ENCODE peak calls at places on chromosomes 6 and 20, in seven cellular contexts. D is kidney epithelial cell, R is astrocyte of the cerebellum, Z is mammary epithelial cell, Y is kidney, M is NB4, E is fibroblast of lung. X is an unnamed sample.

GRCh38 chr20:51930775-51931174 is 128.5 kb upstream of the SALL4 start:
- DNase-seq in Y (no peak), D (peak), Z (peak), R (peak), E (peak), M (peak), X (peak)

GRCh38 chr20:35768731-35769664 is 2.8 kb upstream of the PHF20 start:
- DNase-seq in E (peak), Y (peak), Z (peak), R (peak), D (peak), M (peak), X (peak)

GRCh38 chr6:108115598-108116058 is 41.1 kb upstream of the OSTM1 start:
- DNase-seq in R (no peak), Y (peak), E (peak), Z (peak), M (peak), D (no peak), X (no peak)

GRCh38 chr20:17958326-17959256 is 10.0 kb downstream of the SNX5 start:
- DNase-seq in Y (no peak), R (no peak), Z (no peak), M (no peak), E (peak), D (no peak), X (peak)

GRCh38 chr6:107717781-107718180 is 106.3 kb downstream of the SCML4 start:
- DNase-seq in Y (no peak), D (no peak), Z (no peak), E (no peak), M (no peak), R (no peak), X (no peak)

GRCh38 chr6:114008331-114008730 is 37.4 kb upstream of the HDAC2 start:
- DNase-seq in Y (no peak), Z (no peak), D (no peak), M (no peak), R (no peak), E (no peak), X (no peak)

GRCh38 chr6:140079328-140079727 is 704.9 kb upstream of the CITED2 start:
- DNase-seq in E (peak), M (no peak), Y (no peak), R (no peak), Z (no peak), D (no peak), X (peak)

GRCh38 chr6:108562503-108562993 is 1.8 kb downstream of the FOXO3 start:
- DNase-seq in Y (peak), M (peak), D (peak), Z (peak), E (peak), R (no peak), X (peak)

GRCh38 chr6:29141606-29142005 is 29.1 kb upstream of the OR2J2 start:
- DNase-seq in D (no peak), Y (no peak), R (no peak), E (no peak), M (no peak), Z (no peak), X (no peak)

GRCh38 chr6:29146154-29146553 is 24.6 kb upstream of the OR2J2 start:
- DNase-seq in Y (no peak), E (no peak), M (no peak), D (no peak), R (no peak), Z (no peak), X (no peak)

GRCh38 chr6:29137724-29138123 is 29.9 kb downstream of the OR2J3 start:
- DNase-seq in D (no peak), M (no peak), E (no peak), R (no peak), Z (no peak), Y (no peak), X (no peak)

DNA sequence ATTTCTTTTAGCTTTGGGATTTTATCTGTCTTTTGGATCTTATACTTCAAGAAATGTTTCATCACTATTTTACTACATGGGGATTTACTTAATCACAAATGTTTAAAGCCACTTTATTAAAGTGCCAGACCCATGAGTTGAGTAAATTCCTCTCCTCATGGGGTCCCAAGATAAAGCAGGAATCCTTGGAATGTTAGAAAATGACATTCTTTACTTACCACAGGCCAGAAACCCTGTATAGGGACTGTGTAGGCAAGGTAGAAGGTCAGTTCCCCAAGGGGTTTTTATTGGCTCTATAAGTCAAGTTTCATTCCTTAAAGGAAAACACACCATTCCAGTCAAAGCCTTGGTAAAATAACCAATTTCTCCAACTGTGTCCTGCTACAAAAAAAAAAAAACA is 28.4 kb upstream of the OR2J2 start:
- DNase-seq in Y (no peak), D (no peak), E (no peak), R (no peak), M (no peak), Z (no peak), X (no peak)
- TF ChIP-seq CTCF in Y (no peak), D (no peak), E (no peak), R (no peak), M (no peak), Z (no peak), X (no peak)

DNA sequence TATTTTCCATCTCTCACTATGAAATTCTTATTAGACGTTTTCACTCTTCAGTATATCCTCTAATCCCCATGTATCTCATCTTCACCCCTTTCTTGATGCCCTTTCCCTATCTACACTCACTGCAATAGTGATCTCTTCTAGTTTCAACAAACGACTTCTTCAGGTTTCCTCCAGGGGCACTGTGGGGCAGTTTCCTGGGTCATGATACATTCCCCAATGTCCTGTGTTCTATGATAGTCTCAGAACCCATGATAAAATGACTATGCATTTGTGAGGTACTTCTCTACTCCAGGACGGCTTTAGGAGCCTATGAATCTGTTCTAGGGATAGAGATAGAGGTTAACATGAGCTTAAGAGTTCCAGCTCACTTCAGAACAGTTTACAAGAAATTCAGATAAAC is 183.3 kb downstream of the FOXC1 start:
- DNase-seq in M (peak), D (no peak), R (no peak), E (peak), Z (peak), Y (no peak), X (peak)
- TF ChIP-seq CTCF in M (peak), D (peak), R (peak), E (peak), Z (peak), Y (peak), X (peak)

DNA sequence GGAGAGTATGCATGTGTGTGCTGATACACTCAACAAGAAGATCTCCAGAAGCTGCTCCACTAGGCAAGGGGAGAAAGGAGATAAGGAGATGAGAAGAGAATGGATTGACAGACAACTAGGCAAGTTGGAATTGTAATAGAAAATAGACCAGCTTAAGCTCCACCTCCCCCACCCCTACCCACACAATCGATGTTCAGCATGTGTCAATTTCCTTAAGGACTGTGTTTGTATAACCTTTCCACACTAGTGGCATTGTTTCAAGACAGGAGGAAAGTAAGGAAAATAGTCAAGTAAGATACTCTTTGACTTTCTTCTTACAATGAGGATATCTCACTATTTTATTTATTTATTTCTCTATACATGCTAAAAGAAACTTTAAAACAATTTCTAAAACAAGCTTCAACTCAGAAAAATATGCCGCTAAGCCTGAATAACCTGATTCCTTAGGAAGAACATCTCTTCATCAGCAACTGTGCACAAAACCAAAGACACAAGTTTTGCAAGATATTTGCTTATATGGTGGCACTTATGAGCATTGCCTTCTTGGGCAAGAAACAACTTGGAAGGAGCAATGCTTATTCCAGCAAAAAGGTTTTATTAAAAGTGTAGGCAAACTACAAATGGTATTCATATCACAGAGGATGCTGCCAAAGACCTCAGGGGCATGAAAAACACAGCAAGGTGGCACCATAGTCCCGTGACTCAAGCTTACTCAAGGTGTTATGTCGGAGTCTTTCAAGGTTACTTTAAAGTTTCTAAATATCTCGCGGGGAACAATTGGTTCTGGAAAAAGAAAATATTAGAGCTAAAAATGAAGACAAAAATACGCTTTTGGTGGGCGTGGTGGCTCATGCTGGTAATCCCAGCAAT is 249.1 kb downstream of the COL12A1 start:
- DNase-seq in R (no peak), D (no peak), Z (no peak), Y (no peak), M (no peak), E (no peak), X (no peak)
- TF ChIP-seq CTCF in R (no peak), D (no peak), Z (no peak), Y (no peak), M (no peak), E (no peak), X (no peak)

DNA sequence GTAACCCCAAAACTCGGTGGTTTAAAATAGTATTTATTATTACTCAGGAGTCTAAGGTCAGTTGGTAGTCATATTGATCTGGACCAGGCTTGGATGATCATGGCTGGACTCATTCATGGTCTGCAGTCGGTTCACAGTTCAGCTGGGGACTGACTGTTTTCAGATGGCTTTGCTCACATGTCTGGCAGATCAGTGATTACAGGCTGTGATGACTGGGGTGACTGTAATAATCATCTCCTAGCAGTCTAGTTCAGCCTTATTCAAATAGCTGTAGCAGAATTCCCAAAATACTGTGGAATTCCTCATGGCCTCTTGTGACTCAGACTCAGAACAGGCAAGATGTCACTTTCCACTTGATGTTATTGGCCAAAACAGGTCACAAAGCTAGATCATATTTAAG is 16.4 kb upstream of the NT5DC1 start:
- DNase-seq in D (no peak), Z (no peak), R (no peak), Y (no peak), M (no peak), E (no peak), X (peak)
- TF ChIP-seq CTCF in D (no peak), Z (no peak), R (no peak), Y (no peak), M (no peak), E (no peak), X (no peak)